ENCODE peak calls at places on chromosome 2, in ten cellular contexts. E, S, A, P, T, Q, B, W, K and J are unnamed samples.

GRCh38 chr2:64401501-64401880 is 52.5 kb upstream of the LGALSL start:
- DNase-seq in E (peak), S (no peak), A (no peak), P (no peak), T (no peak), Q (no peak), B (no peak), W (no peak), K (no peak), J (no peak)

GRCh38 chr2:6538607-6539006 is 327.1 kb downstream of the CMPK2 start:
- DNase-seq in E (no peak), S (no peak), A (no peak), P (no peak), T (no peak), Q (no peak), B (no peak), W (no peak), K (no peak), J (no peak)

GRCh38 chr2:52794611-52795010 is 973.0 kb upstream of the CHAC2 start:
- DNase-seq in E (no peak), S (no peak), A (no peak), P (no peak), T (no peak), Q (no peak), B (no peak), W (no peak), K (no peak), J (no peak)

GRCh38 chr2:62501794-62502500 is 4.0 kb downstream of the TMEM17 start:
- DNase-seq in E (no peak), S (no peak), A (no peak), P (no peak), T (no peak), Q (no peak), B (no peak), W (no peak), K (no peak), J (no peak)

GRCh38 chr2:43027103-43027482 is 199.3 kb downstream of the ZFP36L2 start:
- DNase-seq in E (no peak), S (no peak), A (no peak), P (no peak), T (no peak), Q (no peak), B (no peak), W (no peak), K (no peak), J (no peak)

GRCh38 chr2:178403671-178404379 is 47.1 kb downstream of the PRKRA start:
- DNase-seq in E (no peak), S (no peak), A (no peak), P (no peak), T (no peak), Q (no peak), B (no peak), W (no peak), K (no peak), J (no peak)

GRCh38 chr2:28493636-28494035 is 2.2 kb upstream of the PLB1 start:
- DNase-seq in E (no peak), S (no peak), A (no peak), P (no peak), T (no peak), Q (no peak), B (no peak), W (no peak), K (no peak), J (no peak)

GRCh38 chr2:1478311-1479305 is 65.3 kb downstream of the TPO start:
- DNase-seq in E (no peak), S (no peak), A (no peak), P (peak), T (no peak), Q (no peak), B (no peak), W (no peak), K (no peak), J (no peak)

GRCh38 chr2:96099861-96100798 is 16.2 kb downstream of the ADRA2B start:
- DNase-seq in E (peak), S (peak), A (peak), P (peak), T (no peak), Q (no peak), B (peak), W (no peak), K (no peak), J (no peak)

GRCh38 chr2:38653715-38654494 is 12.0 kb upstream of the GALM start:
- DNase-seq in E (no peak), S (no peak), A (no peak), P (no peak), T (no peak), Q (no peak), B (peak), W (no peak), K (no peak), J (no peak)

GRCh38 chr2:42792583-42793313 is at the start of gene HAAO:
- DNase-seq in E (no peak), S (peak), A (peak), P (peak), T (peak), Q (peak), B (peak), W (no peak), K (peak), J (peak)

GRCh38 chr2:132668189-132668833 is 1.7 kb downstream of the LYPD1 start:
- DNase-seq in E (peak), S (no peak), A (peak), P (peak), T (no peak), Q (peak), B (no peak), W (no peak), K (peak), J (no peak)

GRCh38 chr2:126835811-126836210 is 62.9 kb upstream of the TEX51 start:
- DNase-seq in E (no peak), S (no peak), A (no peak), P (no peak), T (no peak), Q (no peak), B (no peak), W (no peak), K (no peak), J (no peak)

GRCh38 chr2:138421971-138422335 is 79.6 kb upstream of the SPOPL start:
- DNase-seq in E (no peak), S (no peak), A (peak), P (no peak), T (peak), Q (no peak), B (no peak), W (no peak), K (no peak), J (no peak)
- H3K27ac ChIP-seq in E (no peak), S (peak), A (peak), P (no peak), T (peak), Q (no peak), B (no peak), W (no peak), K (no peak), J (no peak)

GRCh38 chr2:45000341-45000901 is 8.8 kb downstream of the SIX2 start:
- DNase-seq in E (no peak), S (no peak), A (no peak), P (no peak), T (no peak), Q (peak), B (no peak), W (no peak), K (peak), J (peak)
- H3K4me3 ChIP-seq in E (no peak), S (peak), A (no peak), P (no peak), T (no peak), Q (no peak), B (no peak), W (no peak), K (peak), J (no peak)

DNA sequence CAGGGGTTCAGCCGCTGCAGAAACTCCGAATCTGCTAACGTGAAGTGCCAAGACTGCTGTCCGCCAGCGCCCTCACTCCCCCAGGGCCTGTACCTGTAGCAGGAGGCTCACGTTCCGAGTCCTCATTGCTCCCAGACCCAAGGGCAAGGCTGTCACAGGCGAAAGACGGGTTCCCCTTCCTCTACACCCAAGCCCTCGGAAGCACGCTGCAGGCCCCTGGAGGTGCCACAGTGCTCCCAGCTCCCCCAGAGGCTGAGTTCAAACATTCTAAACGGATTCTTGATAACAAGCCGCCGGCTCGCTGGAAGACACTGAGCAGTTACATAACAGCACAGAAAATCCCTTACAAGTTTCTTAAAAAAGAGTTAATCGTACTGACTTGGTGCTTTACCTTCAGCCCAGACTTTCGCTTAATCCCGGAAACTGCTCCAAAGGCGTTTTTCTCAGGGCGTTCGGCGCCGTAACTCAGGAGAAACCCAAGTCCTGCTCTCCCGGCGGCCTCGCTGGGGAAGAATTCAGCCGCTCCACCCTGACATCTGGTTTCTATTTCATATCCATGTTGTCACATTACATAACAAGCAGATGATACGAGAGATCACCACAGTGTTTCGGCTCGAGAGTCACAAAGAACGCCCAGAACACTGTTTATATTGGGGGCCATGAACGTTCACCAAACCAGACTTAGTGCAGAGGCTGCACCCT is 92.0 kb downstream of the HDAC4 start:
- DNase-seq in E (no peak), S (peak), A (no peak), P (peak), T (no peak), Q (peak), B (peak), W (no peak), K (no peak), J (peak)
- TF ChIP-seq CTCF in E (no peak), S (no peak), A (no peak), P (no peak), T (no peak), Q (no peak), B (no peak), W (no peak), K (no peak), J (no peak)

GRCh38 chr2:113602869-113603466 is 24.1 kb upstream of the RABL2A start:
- DNase-seq in E (no peak), S (no peak), A (no peak), P (no peak), T (no peak), Q (no peak), B (no peak), W (no peak), K (no peak), J (no peak)
- H3K27ac ChIP-seq in E (peak), S (no peak), A (no peak), P (no peak), T (peak), Q (no peak), B (peak), W (peak), K (no peak), J (no peak)

DNA sequence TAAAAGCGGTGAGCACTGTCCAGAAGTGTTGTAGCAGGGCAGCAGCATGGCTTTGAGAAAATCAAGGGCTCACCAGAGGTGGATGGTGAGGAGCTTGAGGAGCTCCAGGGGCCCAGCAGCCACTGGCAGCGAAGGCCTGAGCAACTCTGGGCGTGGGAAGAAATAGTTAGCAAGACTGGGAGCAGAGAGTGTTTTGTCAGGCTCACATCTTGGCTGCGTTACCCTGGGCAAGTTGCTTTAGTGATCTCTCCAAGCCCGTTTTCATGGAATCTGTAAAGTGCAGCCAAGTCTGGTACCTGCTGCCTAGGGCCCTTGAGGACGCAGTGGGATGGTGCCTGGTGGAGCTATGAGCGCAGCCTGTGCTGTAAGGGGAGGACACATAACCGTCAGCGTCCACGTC is 78.3 kb downstream of the SH3BP4 start:
- DNase-seq in E (no peak), S (no peak), A (no peak), P (peak), T (no peak), Q (peak), B (no peak), W (no peak), K (no peak), J (no peak)
- H3K4me3 ChIP-seq in E (no peak), S (no peak), A (no peak), P (no peak), T (no peak), Q (no peak), B (no peak), W (no peak), K (no peak), J (no peak)

GRCh38 chr2:48448274-48449061 is 81.5 kb upstream of the STON1 start:
- DNase-seq in E (no peak), S (no peak), A (no peak), P (no peak), T (no peak), Q (no peak), B (no peak), W (no peak), K (no peak), J (no peak)

GRCh38 chr2:48442610-48443360 is 87.2 kb upstream of the STON1 start:
- DNase-seq in E (no peak), S (no peak), A (no peak), P (no peak), T (no peak), Q (no peak), B (no peak), W (no peak), K (no peak), J (no peak)

GRCh38 chr2:48450256-48450655 is 79.7 kb upstream of the STON1 start:
- DNase-seq in E (no peak), S (no peak), A (no peak), P (no peak), T (no peak), Q (no peak), B (no peak), W (no peak), K (no peak), J (no peak)

GRCh38 chr2:48444404-48444803 is 85.5 kb upstream of the STON1 start:
- DNase-seq in E (no peak), S (no peak), A (no peak), P (no peak), T (no peak), Q (no peak), B (no peak), W (no peak), K (no peak), J (no peak)

DNA sequence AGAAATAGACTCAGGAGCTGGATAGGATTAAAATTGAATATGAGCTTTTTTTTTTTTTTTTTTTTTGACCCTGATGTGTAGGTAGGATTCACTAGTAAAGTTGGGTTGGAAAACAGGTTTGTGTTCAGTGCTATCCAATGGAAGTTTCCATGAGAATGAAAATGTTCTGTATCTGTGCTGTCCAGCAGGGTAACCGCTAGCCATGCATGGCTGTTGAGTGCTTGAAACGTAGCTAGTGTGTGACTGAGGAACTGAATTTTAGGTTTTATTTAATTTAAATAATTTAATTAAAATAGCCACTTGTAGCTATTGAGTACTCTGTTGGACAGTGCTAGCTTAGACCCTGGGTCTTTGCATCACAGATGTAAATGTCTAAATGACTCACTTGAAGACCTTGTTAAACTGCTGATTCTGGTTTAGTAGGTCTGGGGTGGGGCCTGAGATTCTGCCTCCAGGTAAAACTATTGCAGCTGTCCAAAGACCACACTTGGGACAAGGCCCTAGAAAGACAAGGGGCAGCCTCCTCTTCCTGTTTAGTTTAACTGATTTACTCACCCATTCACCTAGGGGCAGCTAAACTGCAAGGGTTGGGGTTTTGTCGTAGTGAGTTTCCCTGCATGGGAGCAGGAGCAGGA is 84.7 kb upstream of the STON1 start:
- DNase-seq in E (no peak), S (no peak), A (no peak), P (no peak), T (no peak), Q (no peak), B (no peak), W (no peak), K (no peak), J (no peak)
- TF ChIP-seq CTCF in E (no peak), S (no peak), A (no peak), P (no peak), T (no peak), Q (no peak), B (no peak), W (no peak), K (no peak), J (no peak)